ENCODE peak calls at places on chromosomes 11 and 22, in six cellular contexts. Z, J, W, S, M and X are unnamed samples.
A peak's percentile ranks its signal among the peaks of the same experiment; 100 is the strongest.

GRCh38 chr11:128207861-128208321 is 379.5 kb downstream of the ETS1 start:
- DNase-seq in Z (peak; percentile 77), J (peak; percentile 26), M (no peak), W (no peak), S (no peak), X (peak; percentile 98)

GRCh38 chr11:2771758-2772466 is 72.1 kb upstream of the KCNQ1OT1 start:
- DNase-seq in J (no peak), Z (no peak), S (no peak), W (peak; percentile 5), M (no peak), X (no peak)

GRCh38 chr11:45927684-45928413 is 5.4 kb downstream of the LARGE2 start:
- DNase-seq in S (no peak), J (no peak), W (no peak), M (no peak), Z (no peak), X (no peak)

GRCh38 chr11:72350752-72351151 is 83.6 kb downstream of the CLPB start:
- DNase-seq in M (no peak), J (no peak), S (no peak), W (no peak), Z (no peak), X (no peak)

GRCh38 chr11:95279921-95280861 is 49.2 kb upstream of the SESN3 start:
- DNase-seq in S (no peak), M (no peak), W (no peak), J (peak; percentile 30), Z (no peak), X (peak; percentile 75)

GRCh38 chr22:35315141-35315854 is 15.6 kb downstream of the TOM1 start:
- DNase-seq in S (no peak), M (no peak), W (no peak), Z (no peak), J (no peak), X (no peak)

GRCh38 chr11:33179431-33179830 is 18.2 kb upstream of the CSTF3 start:
- DNase-seq in J (no peak), Z (no peak), W (no peak), S (no peak), M (no peak), X (no peak)

GRCh38 chr11:6566704-6567370 is 36.6 kb downstream of the RRP8 start:
- DNase-seq in M (no peak), S (no peak), W (no peak), Z (no peak), J (no peak), X (no peak)

GRCh38 chr22:45478108-45478771 is 24.4 kb upstream of the FBLN1 start:
- DNase-seq in Z (no peak), W (no peak), J (peak; percentile 45), S (no peak), M (no peak), X (no peak)

GRCh38 chr11:945986-946385 is 20.3 kb downstream of the AP2A2 start:
- DNase-seq in S (no peak), Z (no peak), M (no peak), W (no peak), J (peak; percentile 68), X (no peak)

GRCh38 chr22:37675930-37676571 is 615 bp downstream of the LGALS1 start:
- DNase-seq in Z (no peak), J (no peak), M (peak; percentile 27), W (no peak), S (no peak), X (no peak)

GRCh38 chr11:64534391-64534801 is 56.6 kb upstream of the SLC22A12 start:
- DNase-seq in M (no peak), Z (no peak), W (no peak), S (no peak), J (no peak), X (no peak)

GRCh38 chr11:103007521-103007920 is 52.0 kb upstream of the MMP13 start:
- DNase-seq in W (no peak), S (no peak), Z (no peak), M (no peak), J (no peak), X (peak; percentile 64)

GRCh38 chr22:25360891-25361645 is 141.6 kb downstream of the CRYBB2 start:
- DNase-seq in M (no peak), S (no peak), Z (no peak), W (no peak), J (no peak), X (no peak)

GRCh38 chr11:104588975-104589374 is 309.3 kb downstream of the CASP12 start:
- DNase-seq in S (no peak), Z (no peak), W (no peak), M (no peak), J (no peak), X (no peak)

GRCh38 chr11:112584674-112585073 is 324.0 kb upstream of the PLET1 start:
- DNase-seq in S (no peak), Z (no peak), W (no peak), J (peak; percentile 36), M (no peak), X (no peak)

GRCh38 chr11:132824642-132825041 is 707.7 kb downstream of the OPCML start:
- DNase-seq in W (no peak), J (no peak), M (no peak), Z (no peak), S (no peak), X (no peak)

GRCh38 chr22:37021710-37022482 is 2.4 kb downstream of the MPST start:
- DNase-seq in J (peak; percentile 62), M (peak; percentile 30), S (no peak), W (peak; percentile 52), Z (peak; percentile 27), X (no peak)

GRCh38 chr11:10526974-10527918 is 13.7 kb downstream of the RNF141 start:
- DNase-seq in J (no peak), W (no peak), S (no peak), M (no peak), Z (peak; percentile 88), X (peak; percentile 69)

GRCh38 chr22:16781764-16782329 is 43.4 kb downstream of the XKR3 start:
- DNase-seq in M (no peak), S (no peak), W (no peak), J (no peak), Z (no peak), X (no peak)

GRCh38 chr22:35467788-35468187 is 67.8 kb downstream of the MCM5 start:
- DNase-seq in M (no peak), W (no peak), S (peak; percentile 23), Z (no peak), J (no peak), X (peak; percentile 29)

GRCh38 chr11:456533-456932 is 6.5 kb downstream of the PTDSS2 start:
- DNase-seq in S (no peak), M (no peak), Z (no peak), W (peak; percentile 44), J (no peak), X (no peak)

GRCh38 chr22:49738006-49738405 is 89.7 kb downstream of the BRD1 start:
- DNase-seq in S (no peak), M (no peak), Z (no peak), J (no peak), W (no peak), X (no peak)

GRCh38 chr11:61056981-61057380 is 45.3 kb upstream of the CD5 start:
- DNase-seq in W (no peak), J (no peak), M (no peak), S (no peak), Z (no peak), X (no peak)

GRCh38 chr11:120337896-120338840 is 2.0 kb downstream of the ARHGEF12 start:
- DNase-seq in S (no peak), Z (no peak), W (no peak), J (peak; percentile 14), M (no peak), X (no peak)

GRCh38 chr11:120336641-120337132 is 474 bp downstream of the ARHGEF12 start:
- DNase-seq in W (peak; percentile 17), Z (no peak), M (no peak), J (peak; percentile 78), S (no peak), X (no peak)

GRCh38 chr11:120340529-120340928 is 4.3 kb downstream of the ARHGEF12 start:
- DNase-seq in M (no peak), S (no peak), W (no peak), J (no peak), Z (no peak), X (peak; percentile 43)

GRCh38 chr11:120337133-120337895 is 1.1 kb downstream of the ARHGEF12 start:
- DNase-seq in S (peak; percentile 12), W (peak; percentile 14), J (peak; percentile 41), M (no peak), Z (no peak), X (peak; percentile 35)

GRCh38 chr11:120339394-120339890 is 3.2 kb downstream of the ARHGEF12 start:
- DNase-seq in S (no peak), M (no peak), W (no peak), Z (no peak), J (peak; percentile 18), X (peak; percentile 45)
- H3K27ac ChIP-seq in S (peak overlapping the region; percentile 39), M (no peak overlapping the region), W (no peak overlapping the region), Z (no peak overlapping the region), J (peak overlapping the region; percentile 99), X (no peak overlapping the region)

GRCh38 chr11:76049506-76049905 is 156.8 kb downstream of the WNT11 start:
- DNase-seq in J (no peak), M (no peak), W (no peak), S (no peak), Z (no peak), X (no peak)
- H3K4me3 ChIP-seq in J (no peak overlapping the region), M (no peak overlapping the region), W (no peak overlapping the region), S (no peak overlapping the region), Z (no peak overlapping the region), X (no peak overlapping the region)

GRCh38 chr22:22703715-22704114 is 59.3 kb downstream of the GGTLC2 start:
- DNase-seq in J (peak; percentile 74), W (no peak), Z (no peak), M (no peak), S (no peak), X (no peak)
- H3K27ac ChIP-seq in J (peak overlapping the region; percentile 72), W (no peak overlapping the region), Z (no peak overlapping the region), M (no peak overlapping the region), S (no peak overlapping the region), X (no peak overlapping the region)

GRCh38 chr11:115974703-115975102 is 470.5 kb upstream of the CADM1 start:
- DNase-seq in J (no peak), M (no peak), W (no peak), Z (no peak), S (no peak), X (no peak)
- H3K4me3 ChIP-seq in J (no peak overlapping the region), M (no peak overlapping the region), W (no peak overlapping the region), Z (no peak overlapping the region), S (no peak overlapping the region), X (no peak overlapping the region)

GRCh38 chr11:82883853-82884252 is 16.4 kb downstream of the PRCP start:
- DNase-seq in M (no peak), W (no peak), J (no peak), S (no peak), Z (no peak), X (no peak)
- H3K27ac ChIP-seq in M (no peak overlapping the region), W (no peak overlapping the region), J (no peak overlapping the region), S (no peak overlapping the region), Z (no peak overlapping the region), X (no peak overlapping the region)

DNA sequence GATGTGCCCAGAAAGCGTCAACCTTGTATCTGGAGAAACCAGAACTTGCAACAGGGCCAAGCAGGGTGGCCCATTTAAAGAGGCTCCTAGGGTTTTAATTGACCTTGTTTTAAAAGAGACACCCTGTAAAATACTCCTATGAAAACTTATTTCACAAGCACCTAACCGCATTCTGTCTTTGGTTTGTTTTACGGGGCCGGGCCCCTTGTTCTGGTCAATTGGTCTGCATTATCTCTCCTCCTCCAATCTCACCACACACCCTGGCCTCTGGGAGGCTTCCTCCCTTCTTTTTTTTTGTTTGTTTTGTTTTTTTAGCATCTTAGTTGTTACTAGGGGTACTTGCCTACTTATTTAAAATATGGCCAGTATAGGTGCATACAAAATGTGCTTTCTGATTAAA is 4.7 kb downstream of the EHF start:
- DNase-seq in W (no peak), J (no peak), Z (no peak), M (no peak), S (no peak), X (no peak)
- H3K4me3 ChIP-seq in W (no peak overlapping the region), J (no peak overlapping the region), Z (peak overlapping the region; percentile 51), M (no peak overlapping the region), S (no peak overlapping the region), X (no peak overlapping the region)